ENCODE peak calls at places on chromosomes 3 and 15, in seven cellular contexts. One of them, this sample, is unnamed.

GRCh38 chr3:81490541-81491288 is 270.7 kb downstream of the GBE1 start:
- DNase-seq in colonic mucosa: peak; percentile 87
- DNase-seq in suprapubic skin: peak; percentile 87
- DNase-seq in A549: peak; percentile 88
- DNase-seq in brain microvascular endothelial cell: peak; percentile 92
- DNase-seq in heart left ventricle: peak; percentile 84
- DNase-seq in nephron progenitor cell: peak; percentile 87
- DNase-seq in this sample: peak; percentile 99

GRCh38 chr3:56421205-56421604 is 47.1 kb downstream of the ERC2 start:
- DNase-seq in colonic mucosa: no peak
- DNase-seq in suprapubic skin: no peak
- DNase-seq in A549: no peak
- DNase-seq in brain microvascular endothelial cell: no peak
- DNase-seq in heart left ventricle: no peak
- DNase-seq in nephron progenitor cell: no peak
- DNase-seq in this sample: no peak

GRCh38 chr3:160450846-160451245 is 1.3 kb upstream of the TRIM59 start:
- DNase-seq in colonic mucosa: no peak
- DNase-seq in suprapubic skin: no peak
- DNase-seq in A549: no peak
- DNase-seq in brain microvascular endothelial cell: peak; percentile 86
- DNase-seq in heart left ventricle: no peak
- DNase-seq in nephron progenitor cell: no peak
- DNase-seq in this sample: no peak

GRCh38 chr3:188439080-188439479 is 285.1 kb downstream of the LPP start:
- DNase-seq in colonic mucosa: no peak
- DNase-seq in suprapubic skin: no peak
- DNase-seq in A549: no peak
- DNase-seq in brain microvascular endothelial cell: no peak
- DNase-seq in heart left ventricle: no peak
- DNase-seq in nephron progenitor cell: no peak
- DNase-seq in this sample: no peak

GRCh38 chr3:79154861-79155260 is 612.9 kb downstream of the ROBO1 start:
- DNase-seq in colonic mucosa: no peak
- DNase-seq in suprapubic skin: no peak
- DNase-seq in A549: no peak
- DNase-seq in brain microvascular endothelial cell: no peak
- DNase-seq in heart left ventricle: no peak
- DNase-seq in nephron progenitor cell: no peak
- DNase-seq in this sample: no peak

GRCh38 chr3:52155912-52156311 is 1.7 kb upstream of the POC1A start:
- DNase-seq in colonic mucosa: no peak
- DNase-seq in suprapubic skin: no peak
- DNase-seq in A549: no peak
- DNase-seq in brain microvascular endothelial cell: no peak
- DNase-seq in heart left ventricle: no peak
- DNase-seq in nephron progenitor cell: no peak
- DNase-seq in this sample: no peak

GRCh38 chr3:33060609-33061337 is 36.2 kb downstream of the GLB1 start:
- DNase-seq in colonic mucosa: no peak
- DNase-seq in suprapubic skin: no peak
- DNase-seq in A549: no peak
- DNase-seq in brain microvascular endothelial cell: no peak
- DNase-seq in heart left ventricle: no peak
- DNase-seq in nephron progenitor cell: no peak
- DNase-seq in this sample: no peak

GRCh38 chr15:25985179-25985578 is 122.1 kb upstream of the ATP10A start:
- DNase-seq in colonic mucosa: no peak
- DNase-seq in suprapubic skin: no peak
- DNase-seq in A549: no peak
- DNase-seq in brain microvascular endothelial cell: no peak
- DNase-seq in heart left ventricle: no peak
- DNase-seq in nephron progenitor cell: no peak
- DNase-seq in this sample: no peak

GRCh38 chr3:45611619-45612018 is 17.1 kb downstream of the LIMD1 start:
- DNase-seq in colonic mucosa: no peak
- DNase-seq in suprapubic skin: no peak
- DNase-seq in A549: no peak
- DNase-seq in brain microvascular endothelial cell: no peak
- DNase-seq in heart left ventricle: no peak
- DNase-seq in nephron progenitor cell: no peak
- DNase-seq in this sample: no peak

GRCh38 chr15:40829155-40829554 is 647 bp upstream of the PPP1R14D start:
- DNase-seq in colonic mucosa: peak; percentile 75
- DNase-seq in suprapubic skin: no peak
- DNase-seq in A549: no peak
- DNase-seq in brain microvascular endothelial cell: no peak
- DNase-seq in heart left ventricle: no peak
- DNase-seq in nephron progenitor cell: no peak
- DNase-seq in this sample: no peak

GRCh38 chr3:133040696-133041523 is 2.7 kb downstream of the TMEM108 start:
- DNase-seq in colonic mucosa: peak; percentile 70
- DNase-seq in suprapubic skin: peak; percentile 80
- DNase-seq in A549: peak; percentile 51
- DNase-seq in brain microvascular endothelial cell: peak; percentile 77
- DNase-seq in heart left ventricle: peak; percentile 80
- DNase-seq in nephron progenitor cell: peak; percentile 84
- DNase-seq in this sample: no peak

GRCh38 chr15:99507016-99507731 is 58.6 kb upstream of the MEF2A start:
- DNase-seq in colonic mucosa: no peak
- DNase-seq in suprapubic skin: no peak
- DNase-seq in A549: no peak
- DNase-seq in brain microvascular endothelial cell: peak; percentile 83
- DNase-seq in heart left ventricle: peak; percentile 87
- DNase-seq in nephron progenitor cell: no peak
- DNase-seq in this sample: no peak

GRCh38 chr15:40420793-40421192 is 15.2 kb downstream of the IVD start:
- DNase-seq in colonic mucosa: peak; percentile 91
- DNase-seq in suprapubic skin: no peak
- DNase-seq in A549: no peak
- DNase-seq in brain microvascular endothelial cell: no peak
- DNase-seq in heart left ventricle: peak; percentile 53
- DNase-seq in nephron progenitor cell: no peak
- DNase-seq in this sample: no peak

GRCh38 chr3:70358978-70359580 is 46.6 kb upstream of the MDFIC2 start:
- DNase-seq in colonic mucosa: peak; percentile 19
- DNase-seq in suprapubic skin: no peak
- DNase-seq in A549: peak; percentile 54
- DNase-seq in brain microvascular endothelial cell: peak; percentile 48
- DNase-seq in heart left ventricle: no peak
- DNase-seq in nephron progenitor cell: no peak
- DNase-seq in this sample: no peak

GRCh38 chr15:88623061-88623460 is 1.9 kb downstream of the AEN start:
- DNase-seq in colonic mucosa: no peak
- DNase-seq in suprapubic skin: peak; percentile 44
- DNase-seq in A549: peak; percentile 81
- DNase-seq in brain microvascular endothelial cell: peak; percentile 81
- DNase-seq in heart left ventricle: no peak
- DNase-seq in nephron progenitor cell: no peak
- DNase-seq in this sample: peak; percentile 62

GRCh38 chr3:169562988-169563774 is 100.3 kb downstream of the MECOM start:
- DNase-seq in colonic mucosa: no peak
- DNase-seq in suprapubic skin: no peak
- DNase-seq in A549: peak; percentile 6
- DNase-seq in brain microvascular endothelial cell: no peak
- DNase-seq in heart left ventricle: no peak
- DNase-seq in nephron progenitor cell: no peak
- DNase-seq in this sample: no peak

GRCh38 chr3:61612211-61612995 is 51.0 kb downstream of the PTPRG start:
- DNase-seq in colonic mucosa: no peak
- DNase-seq in suprapubic skin: no peak
- DNase-seq in A549: no peak
- DNase-seq in brain microvascular endothelial cell: peak; percentile 32
- DNase-seq in heart left ventricle: no peak
- DNase-seq in nephron progenitor cell: no peak
- DNase-seq in this sample: no peak

GRCh38 chr3:50154476-50154839 is 666 bp upstream of the SEMA3F start:
- DNase-seq in colonic mucosa: no peak
- DNase-seq in suprapubic skin: no peak
- DNase-seq in A549: no peak
- DNase-seq in brain microvascular endothelial cell: no peak
- DNase-seq in heart left ventricle: no peak
- DNase-seq in nephron progenitor cell: no peak
- DNase-seq in this sample: no peak
- TF ChIP-seq CTCF in colonic mucosa: no peak
- TF ChIP-seq CTCF in suprapubic skin: no peak
- TF ChIP-seq CTCF in A549: peak; percentile 20
- TF ChIP-seq CTCF in brain microvascular endothelial cell: no peak
- TF ChIP-seq CTCF in heart left ventricle: peak; percentile 21
- TF ChIP-seq CTCF in nephron progenitor cell: no peak
- TF ChIP-seq CTCF in this sample: no peak

DNA sequence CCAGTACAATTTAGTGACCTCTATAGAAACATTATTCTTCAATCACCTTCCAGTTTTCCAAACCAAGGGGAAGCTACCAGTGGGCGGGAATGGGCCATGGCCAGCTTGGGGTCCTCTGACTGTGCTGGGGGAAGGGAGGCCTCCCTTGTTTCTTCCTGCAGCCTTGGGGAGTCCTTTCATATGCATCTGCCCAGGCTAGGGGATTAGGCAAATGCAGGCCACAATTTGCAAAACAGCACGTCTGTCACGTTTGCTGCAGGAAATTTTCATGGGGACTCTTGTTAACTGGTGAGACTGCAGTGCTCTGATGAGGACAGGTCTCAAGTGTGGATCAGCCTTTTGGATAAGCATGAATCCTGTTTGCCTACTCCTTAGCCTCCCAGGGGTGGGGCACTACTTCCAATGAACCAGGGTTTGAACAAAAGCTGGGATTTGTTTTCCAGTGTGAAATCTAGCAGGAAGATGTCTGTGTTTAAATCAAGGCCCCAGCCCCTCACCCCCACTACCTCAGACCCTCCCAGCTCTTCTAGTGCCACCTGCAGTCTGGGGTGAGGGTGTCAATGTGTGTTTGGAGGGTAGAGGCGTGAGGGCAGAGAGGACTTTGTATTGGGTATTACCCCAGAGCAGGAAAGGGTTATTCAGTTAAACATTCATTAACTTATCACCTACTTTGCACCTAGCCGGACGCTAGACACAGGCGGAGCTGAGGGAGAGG is 219.9 kb downstream of the OPA1 start:
- DNase-seq in colonic mucosa: no peak
- DNase-seq in suprapubic skin: peak; percentile 40
- DNase-seq in A549: no peak
- DNase-seq in brain microvascular endothelial cell: no peak
- DNase-seq in heart left ventricle: no peak
- DNase-seq in nephron progenitor cell: no peak
- DNase-seq in this sample: no peak
- TF ChIP-seq CTCF in colonic mucosa: no peak
- TF ChIP-seq CTCF in suprapubic skin: no peak
- TF ChIP-seq CTCF in A549: no peak
- TF ChIP-seq CTCF in brain microvascular endothelial cell: no peak
- TF ChIP-seq CTCF in heart left ventricle: no peak
- TF ChIP-seq CTCF in nephron progenitor cell: no peak
- TF ChIP-seq CTCF in this sample: no peak

GRCh38 chr3:62622553-62623174 is 249.3 kb upstream of the FEZF2 start:
- DNase-seq in colonic mucosa: peak; percentile 18
- DNase-seq in suprapubic skin: no peak
- DNase-seq in A549: peak; percentile 34
- DNase-seq in brain microvascular endothelial cell: peak; percentile 38
- DNase-seq in heart left ventricle: no peak
- DNase-seq in nephron progenitor cell: peak; percentile 28
- DNase-seq in this sample: no peak
- TF ChIP-seq CTCF in colonic mucosa: peak; percentile 51
- TF ChIP-seq CTCF in suprapubic skin: peak; percentile 32
- TF ChIP-seq CTCF in A549: peak; percentile 60
- TF ChIP-seq CTCF in brain microvascular endothelial cell: peak; percentile 61
- TF ChIP-seq CTCF in heart left ventricle: peak; percentile 66
- TF ChIP-seq CTCF in nephron progenitor cell: peak; percentile 68
- TF ChIP-seq CTCF in this sample: no peak

GRCh38 chr3:187259171-187259570 is 32.4 kb downstream of the MASP1 start:
- DNase-seq in colonic mucosa: no peak
- DNase-seq in suprapubic skin: no peak
- DNase-seq in A549: no peak
- DNase-seq in brain microvascular endothelial cell: no peak
- DNase-seq in heart left ventricle: no peak
- DNase-seq in nephron progenitor cell: no peak
- DNase-seq in this sample: no peak
- TF ChIP-seq CTCF in colonic mucosa: no peak
- TF ChIP-seq CTCF in suprapubic skin: no peak
- TF ChIP-seq CTCF in A549: no peak
- TF ChIP-seq CTCF in brain microvascular endothelial cell: no peak
- TF ChIP-seq CTCF in heart left ventricle: no peak
- TF ChIP-seq CTCF in nephron progenitor cell: no peak
- TF ChIP-seq CTCF in this sample: no peak

DNA sequence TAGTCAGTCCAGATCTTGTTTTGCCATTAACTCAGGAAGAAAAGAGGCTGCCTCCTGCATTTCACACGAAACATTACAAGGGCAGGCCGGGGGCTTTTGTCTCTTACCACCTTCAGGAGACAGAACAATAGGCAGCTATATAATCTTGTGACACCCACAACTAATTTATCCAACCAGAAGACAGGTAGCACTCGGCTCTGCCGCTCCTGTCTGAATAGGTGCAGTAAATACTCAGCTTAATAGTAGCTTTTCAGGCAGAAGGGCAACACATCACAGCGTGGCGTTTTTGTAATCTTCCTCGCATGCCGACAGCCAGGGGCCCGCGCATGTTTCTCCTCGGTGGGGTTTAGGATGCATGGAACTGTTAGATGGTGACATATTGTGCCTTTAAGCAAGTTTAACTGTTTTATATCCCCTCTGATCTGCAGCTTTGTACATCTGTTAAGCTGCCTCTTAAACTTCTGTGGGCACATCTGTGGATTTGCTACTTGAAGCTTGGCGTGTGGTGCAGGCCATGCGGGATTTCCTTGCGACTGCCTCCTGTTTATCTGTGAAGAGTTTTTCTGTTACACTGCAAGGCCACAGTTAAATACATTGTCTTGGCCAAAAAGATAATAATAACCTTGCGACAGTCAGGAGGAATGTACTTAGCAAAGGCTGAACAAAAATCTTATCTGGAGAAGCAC is 123.2 kb upstream of the BNIP2 start:
- DNase-seq in colonic mucosa: no peak
- DNase-seq in suprapubic skin: no peak
- DNase-seq in A549: no peak
- DNase-seq in brain microvascular endothelial cell: no peak
- DNase-seq in heart left ventricle: no peak
- DNase-seq in nephron progenitor cell: no peak
- DNase-seq in this sample: no peak
- TF ChIP-seq CTCF in colonic mucosa: no peak
- TF ChIP-seq CTCF in suprapubic skin: no peak
- TF ChIP-seq CTCF in A549: no peak
- TF ChIP-seq CTCF in brain microvascular endothelial cell: no peak
- TF ChIP-seq CTCF in heart left ventricle: no peak
- TF ChIP-seq CTCF in nephron progenitor cell: no peak
- TF ChIP-seq CTCF in this sample: no peak

GRCh38 chr3:114597012-114597411 is 303.2 kb downstream of the TIGIT start:
- DNase-seq in colonic mucosa: no peak
- DNase-seq in suprapubic skin: no peak
- DNase-seq in A549: no peak
- DNase-seq in brain microvascular endothelial cell: no peak
- DNase-seq in heart left ventricle: no peak
- DNase-seq in nephron progenitor cell: no peak
- DNase-seq in this sample: no peak
- TF ChIP-seq CTCF in colonic mucosa: no peak
- TF ChIP-seq CTCF in suprapubic skin: no peak
- TF ChIP-seq CTCF in A549: peak; percentile 21
- TF ChIP-seq CTCF in brain microvascular endothelial cell: peak; percentile 28
- TF ChIP-seq CTCF in heart left ventricle: no peak
- TF ChIP-seq CTCF in nephron progenitor cell: no peak
- TF ChIP-seq CTCF in this sample: no peak

This sample was measured in omental fat pad.